ENCODE peak calls at places on chromosomes 11 and 22, in seven cellular contexts. G, C, N, S, U, B and Z are unnamed samples.

GRCh38 chr22:17475318-17476212 is 87.7 kb upstream of the SLC25A18 start:
- DNase-seq in S (no peak), G (no peak), B (no peak), U (no peak), N (no peak), C (no peak), Z (no peak)

GRCh38 chr11:123429336-123429735 is 733 bp upstream of the GRAMD1B start:
- DNase-seq in U (no peak), B (no peak), G (no peak), N (no peak), C (no peak), S (no peak), Z (peak)

GRCh38 chr11:17013548-17014320 is 480 bp downstream of the PLEKHA7 start:
- DNase-seq in N (peak), B (no peak), C (no peak), U (no peak), S (peak), G (peak), Z (no peak)

GRCh38 chr11:11973361-11973800 is 35.0 kb downstream of the DKK3 start:
- DNase-seq in B (peak), N (no peak), C (peak), S (no peak), G (peak), U (peak), Z (peak)

GRCh38 chr11:80831374-80831773 is 1390.5 kb upstream of the TENM4 start:
- DNase-seq in N (no peak), C (no peak), S (no peak), G (no peak), U (no peak), B (no peak), Z (no peak)

GRCh38 chr11:62705880-62706831 is 1.1 kb downstream of the BSCL2 start:
- DNase-seq in G (peak), S (peak), C (peak), N (peak), B (peak), U (peak), Z (peak)

GRCh38 chr11:83292709-83293435 is 6.7 kb upstream of the CCDC90B start:
- DNase-seq in U (no peak), G (no peak), C (peak), S (no peak), B (peak), N (peak), Z (peak)

GRCh38 chr22:29820941-29821789 is 16.9 kb downstream of the ASCC2 start:
- DNase-seq in U (peak), C (peak), N (no peak), G (peak), B (peak), S (peak), Z (peak)

GRCh38 chr22:29661355-29661754 is 57.9 kb downstream of the NF2 start:
- DNase-seq in G (no peak), C (no peak), N (no peak), B (peak), U (no peak), S (no peak), Z (no peak)

DNA sequence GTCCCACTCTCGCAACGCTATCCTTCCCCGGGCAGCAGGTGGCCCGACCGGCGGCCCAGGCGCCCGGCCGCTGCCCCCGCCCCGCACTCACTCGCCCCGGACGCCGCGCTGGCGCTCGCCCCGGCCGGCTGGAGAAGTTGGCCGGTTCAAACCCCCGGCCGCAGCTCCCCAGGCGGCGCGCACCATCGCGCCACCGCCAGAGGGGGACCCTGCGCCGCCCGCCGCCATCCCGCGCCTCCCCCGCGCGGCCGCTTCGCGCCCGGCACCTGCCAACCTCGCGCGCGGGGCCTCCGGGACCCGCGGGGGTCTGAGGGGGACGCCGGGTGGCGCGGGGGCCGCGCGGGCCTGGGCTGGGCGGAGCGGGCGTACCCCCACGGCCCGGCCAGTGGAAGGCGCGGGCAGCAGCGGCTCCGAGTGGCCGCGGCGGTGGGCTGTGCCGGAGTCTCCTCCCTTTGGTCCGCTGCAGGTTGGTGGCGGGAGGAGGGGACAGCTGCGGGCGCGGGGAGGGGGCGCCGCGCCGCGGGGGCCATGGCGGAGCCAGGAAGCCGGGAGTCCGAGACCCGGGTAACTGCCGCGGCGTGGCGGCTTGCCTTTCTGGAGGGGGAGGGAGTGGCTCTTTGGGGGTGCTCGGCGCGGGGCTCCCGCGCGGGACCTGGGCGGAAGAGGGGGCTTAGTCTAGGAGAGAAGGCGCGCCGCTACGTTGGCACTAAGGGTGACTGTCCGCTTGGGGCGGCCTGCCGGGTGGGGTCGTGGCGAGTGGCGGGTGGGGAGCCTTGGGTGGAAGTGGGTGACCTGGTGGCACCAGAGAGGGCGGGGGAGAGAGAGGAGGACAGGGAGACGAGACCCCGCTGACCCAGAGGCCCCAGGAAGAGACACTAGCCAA is at the start of the genes MPST and TST:
- DNase-seq in S (peak), G (peak), B (peak), N (peak), U (peak), C (peak), Z (peak)
- TF ChIP-seq CTCF in S (peak), G (no peak), B (no peak), N (no peak), U (no peak), C (no peak), Z (peak)

GRCh38 chr11:73902303-73902702 is 25.5 kb downstream of the PAAF1 start:
- DNase-seq in C (no peak), S (no peak), G (no peak), B (no peak), N (no peak), U (no peak), Z (no peak)
- TF ChIP-seq CTCF in C (no peak), S (no peak), G (no peak), B (no peak), N (no peak), U (no peak), Z (no peak)

DNA sequence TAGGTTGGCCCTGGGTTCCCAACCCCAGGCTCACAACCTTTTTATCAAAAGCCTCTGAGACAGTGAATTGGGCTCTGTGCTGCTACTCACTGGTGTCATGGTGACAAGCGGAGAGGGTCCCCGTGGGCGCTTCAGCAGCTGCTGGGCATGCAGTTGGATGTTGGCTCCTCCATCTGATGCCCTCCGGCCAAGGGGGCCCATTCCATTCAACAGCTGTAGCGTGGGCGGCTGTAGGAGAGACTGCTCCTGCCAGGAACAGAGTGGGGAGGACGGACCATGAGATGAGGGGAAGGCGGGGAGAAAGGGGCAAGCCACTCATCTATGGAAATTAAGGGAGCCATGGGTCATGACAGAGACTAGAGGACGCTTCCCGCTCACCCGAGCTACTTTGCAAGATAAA is 36.0 kb upstream of the APOA1 start:
- DNase-seq in U (no peak), B (no peak), S (no peak), C (no peak), G (no peak), N (no peak), Z (no peak)
- TF ChIP-seq CTCF in U (no peak), B (no peak), S (no peak), C (no peak), G (no peak), N (no peak), Z (no peak)

GRCh38 chr11:61425367-61426131 is 4.2 kb downstream of the CPSF7 start:
- DNase-seq in C (no peak), U (no peak), B (no peak), N (no peak), G (no peak), S (no peak), Z (no peak)

GRCh38 chr11:61429691-61430582 is at the start of the genes CPSF7 and SDHAF2:
- DNase-seq in C (peak), U (peak), G (peak), S (peak), N (peak), B (peak), Z (peak)

DNA sequence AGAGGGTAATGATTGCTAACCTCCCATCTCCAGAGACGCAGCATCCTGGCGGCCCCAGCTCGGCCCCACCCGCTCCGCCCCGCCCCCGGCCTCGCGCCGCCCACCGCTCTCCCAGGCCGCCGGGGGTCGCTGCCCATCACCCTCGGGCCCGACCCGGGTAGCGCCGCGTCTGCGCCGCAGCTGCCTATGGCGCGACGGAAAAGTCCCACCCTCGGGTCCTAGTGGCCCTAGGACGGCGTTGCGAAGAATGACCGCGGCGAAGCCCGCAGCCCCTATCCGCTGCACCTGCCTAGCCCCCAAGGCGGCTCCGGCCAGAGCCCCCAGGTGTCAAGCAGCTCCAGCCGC is 457 bp downstream of the CPSF7 start:
- DNase-seq in G (peak), B (peak), N (peak), C (peak), S (no peak), U (peak), Z (no peak)
- TF ChIP-seq CTCF in G (no peak), B (no peak), N (peak), C (no peak), S (peak), U (no peak), Z (peak)

DNA sequence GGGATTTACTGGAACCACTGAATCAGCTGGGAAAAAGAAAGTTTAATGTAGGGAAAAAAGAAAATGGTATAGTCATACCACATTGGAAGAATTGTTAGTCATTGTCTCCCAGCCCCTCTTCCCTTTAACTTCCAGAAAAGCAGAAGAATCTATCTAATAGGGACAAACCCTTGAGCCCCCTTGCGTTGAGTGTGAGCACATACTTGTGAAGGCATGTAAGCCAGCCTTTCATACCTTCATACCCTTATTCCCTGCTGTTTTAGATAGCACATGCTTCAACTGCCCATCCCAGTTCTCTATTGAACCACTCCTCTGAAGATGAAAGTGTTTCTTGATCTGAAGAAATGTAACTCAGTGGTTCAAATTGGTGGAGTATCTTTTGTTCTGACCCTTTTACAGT is 6.6 kb downstream of the TREH start:
- DNase-seq in C (no peak), G (no peak), U (no peak), B (peak), N (no peak), S (no peak), Z (no peak)
- TF ChIP-seq CTCF in C (no peak), G (no peak), U (no peak), B (peak), N (no peak), S (no peak), Z (peak)

GRCh38 chr11:8199676-8200075 is 30.9 kb upstream of the RIC3 start:
- DNase-seq in B (no peak), S (no peak), C (no peak), G (no peak), N (no peak), U (no peak), Z (no peak)

GRCh38 chr11:8192016-8192895 is 23.4 kb upstream of the RIC3 start:
- DNase-seq in B (peak), U (peak), S (peak), N (peak), G (peak), C (peak), Z (peak)

GRCh38 chr11:8201524-8202365 is 32.9 kb upstream of the RIC3 start:
- DNase-seq in N (no peak), U (no peak), C (no peak), B (no peak), S (no peak), G (no peak), Z (no peak)

GRCh38 chr11:8192896-8193209 is 24.0 kb upstream of the RIC3 start:
- DNase-seq in B (no peak), S (no peak), U (no peak), G (no peak), C (no peak), N (no peak), Z (no peak)

GRCh38 chr11:8196749-8197148 is 27.9 kb upstream of the RIC3 start:
- DNase-seq in G (no peak), N (no peak), S (no peak), B (no peak), C (no peak), U (no peak), Z (no peak)
- TF ChIP-seq CTCF in G (no peak), N (no peak), S (no peak), B (no peak), C (no peak), U (no peak), Z (no peak)

GRCh38 chr11:119285431-119285830 is 31.5 kb downstream of the MCAM start:
- DNase-seq in U (no peak), B (no peak), G (no peak), N (no peak), C (no peak), S (no peak), Z (no peak)

GRCh38 chr11:119288219-119288618 is 28.7 kb downstream of the MCAM start:
- DNase-seq in U (no peak), S (no peak), C (no peak), N (no peak), G (no peak), B (no peak), Z (no peak)

GRCh38 chr11:119282495-119282894 is 34.4 kb downstream of the MCAM start:
- DNase-seq in B (peak), G (no peak), C (peak), U (no peak), N (no peak), S (no peak), Z (no peak)

GRCh38 chr11:119284344-119285157 is 32.4 kb downstream of the MCAM start:
- DNase-seq in S (no peak), U (no peak), N (no peak), C (peak), B (peak), G (no peak), Z (peak)
- TF ChIP-seq CTCF in S (peak), U (peak), N (no peak), C (peak), B (peak), G (peak), Z (peak)

DNA sequence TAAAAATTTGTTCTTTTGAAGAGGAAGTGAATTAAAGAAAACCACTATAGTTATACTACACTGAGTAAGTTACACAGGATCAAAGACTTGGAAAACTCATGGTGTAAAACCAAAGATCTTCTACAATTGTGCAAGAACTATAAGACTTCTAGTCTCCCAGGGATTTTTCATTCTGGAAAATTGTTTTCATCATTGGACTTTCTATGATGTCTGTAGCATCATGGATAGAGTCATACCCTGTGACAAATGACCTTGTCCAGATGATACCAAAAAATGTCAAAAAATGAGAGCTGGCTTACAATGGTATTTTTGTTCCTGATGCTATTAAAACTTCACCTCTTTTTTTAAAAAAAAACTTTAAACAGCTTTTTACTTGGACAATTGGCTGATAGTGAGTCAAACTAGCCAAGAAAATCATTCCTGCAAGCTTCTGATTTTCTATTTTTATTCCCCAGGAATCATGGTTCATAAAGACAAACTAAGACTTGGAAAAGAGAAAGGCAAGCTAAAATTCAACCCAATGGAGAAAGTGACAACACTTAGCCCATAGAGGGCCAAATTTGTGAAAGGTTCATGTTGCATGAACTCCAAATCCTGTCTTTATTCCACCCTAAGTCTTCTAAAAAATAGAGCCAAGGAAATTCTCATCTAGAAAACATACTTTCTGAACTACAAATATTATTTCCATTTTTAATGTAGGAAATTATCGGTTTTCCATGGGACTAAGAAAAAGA is 30.7 kb downstream of the ME3 start:
- DNase-seq in U (no peak), B (no peak), C (no peak), G (no peak), N (no peak), S (no peak), Z (no peak)
- TF ChIP-seq CTCF in U (no peak), B (no peak), C (no peak), G (no peak), N (no peak), S (no peak), Z (peak)